ENCODE peak calls at places on chromosomes 16 and 17, in five cellular contexts. F is GM23248, O is H9, L is K562, R is HCT116. H is an unnamed sample. For H3K4me1, the result is how much of the 10 kb centered on the place peaks cover.

GRCh38 chr17:48825446-48826381 is 5.1 kb upstream of the CALCOCO2 start:
- DNase-seq in F (peak), O (no peak), R (no peak), L (peak), H (peak)

GRCh38 chr16:84478172-84478948 is 26.1 kb downstream of the MEAK7 start:
- DNase-seq in F (peak), L (no peak), O (no peak), R (no peak), H (peak)

GRCh38 chr17:39801055-39801454 is 63.1 kb downstream of the IKZF3 start:
- DNase-seq in R (no peak), F (no peak), O (no peak), L (no peak), H (no peak)

GRCh38 chr16:63361032-63361624 is 1324.9 kb upstream of the CDH8 start:
- DNase-seq in O (no peak), L (peak), F (peak), R (peak), H (peak)

GRCh38 chr16:67915831-67916723 is 15.6 kb downstream of the CTRL start:
- DNase-seq in F (no peak), L (no peak), R (no peak), O (no peak), H (no peak)

GRCh38 chr16:65572156-65572555 is 450.3 kb upstream of the CDH11 start:
- DNase-seq in F (peak), R (no peak), L (no peak), O (no peak), H (peak)

GRCh38 chr17:76630151-76630550 is 13.4 kb downstream of the ST6GALNAC1 start:
- DNase-seq in R (no peak), F (no peak), L (peak), O (peak), H (no peak)

GRCh38 chr17:70668938-70669778 is 499.8 kb downstream of the KCNJ2 start:
- DNase-seq in L (no peak), R (no peak), F (no peak), O (no peak), H (no peak)

GRCh38 chr17:82019905-82020873 is 2.5 kb downstream of the CENPX start:
- DNase-seq in R (peak), L (peak), O (peak), F (peak), H (no peak)

GRCh38 chr16:85384831-85385462 is 228.2 kb upstream of the GSE1 start:
- DNase-seq in O (no peak), R (no peak), L (no peak), F (no peak), H (peak)

GRCh38 chr16:88903267-88903666 is 36.8 kb upstream of the PABPN1L start:
- DNase-seq in L (no peak), R (no peak), O (no peak), F (no peak), H (no peak)

GRCh38 chr17:77285594-77286390 is 145.0 kb downstream of the SEC14L1 start:
- DNase-seq in O (no peak), R (no peak), F (peak), L (no peak), H (peak)

DNA sequence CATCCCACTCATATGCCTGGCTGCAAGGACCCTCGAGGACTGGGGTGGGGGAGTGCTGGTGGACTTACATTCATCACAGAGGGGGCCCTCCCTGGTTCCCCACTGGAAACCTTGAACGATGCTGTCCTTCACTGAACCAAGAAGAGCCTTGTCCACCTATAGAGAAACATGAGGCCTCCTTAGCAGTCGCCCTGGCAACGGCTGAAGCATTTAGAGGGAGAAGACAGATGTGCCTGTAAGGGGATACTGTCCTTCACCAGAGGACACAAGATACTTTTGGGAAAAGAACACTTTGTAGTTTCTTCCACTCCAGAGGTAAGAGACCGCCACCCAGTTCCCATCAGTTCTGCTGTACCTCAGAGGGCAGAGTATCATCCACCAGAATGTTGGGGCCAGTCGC is 6.5 kb downstream of the HIGD1B start:
- DNase-seq in R (no peak), O (no peak), L (no peak), F (no peak), H (no peak)
- H2AFZ ChIP-seq in R (no peak), O (no peak), L (no peak), F (no peak), H (no peak)

GRCh38 chr16:24992696-24993095 is 22.5 kb downstream of the ARHGAP17 start:
- DNase-seq in R (no peak), F (no peak), O (no peak), L (no peak), H (no peak)
- H3K4me1 ChIP-seq in R (under half), F (half or more), O (under half), L (under half), H (half or more)

DNA sequence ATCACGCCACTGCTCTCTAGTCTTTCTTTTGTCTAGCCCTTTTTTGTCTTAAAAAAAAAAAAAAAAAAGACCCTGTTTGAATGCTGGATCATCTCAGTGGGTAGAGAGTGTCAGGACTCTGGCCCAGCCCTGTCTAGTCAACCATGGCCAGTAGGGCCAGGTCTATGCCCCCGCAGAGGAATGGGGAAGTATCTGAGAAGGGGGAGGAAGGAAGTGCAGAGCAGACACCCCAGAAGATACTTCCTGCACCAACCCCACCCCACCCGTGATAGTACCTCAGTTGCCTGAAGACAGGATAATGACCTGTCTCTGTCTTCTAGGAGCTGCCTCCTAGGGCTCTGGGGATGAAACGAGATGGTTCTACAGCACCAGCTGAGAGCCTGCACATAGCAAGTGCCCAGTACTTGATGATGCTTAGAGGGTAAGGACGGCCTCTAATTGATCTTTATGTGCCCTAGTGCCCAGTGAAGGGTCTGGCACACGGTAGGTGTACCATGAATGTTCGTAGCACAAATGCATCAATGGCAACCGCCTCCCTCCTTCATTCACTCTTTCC is 55.4 kb downstream of the ABAT start:
- DNase-seq in L (no peak), F (no peak), O (no peak), R (no peak), H (no peak)
- H2AFZ ChIP-seq in L (no peak), F (no peak), O (no peak), R (no peak), H (peak)

DNA sequence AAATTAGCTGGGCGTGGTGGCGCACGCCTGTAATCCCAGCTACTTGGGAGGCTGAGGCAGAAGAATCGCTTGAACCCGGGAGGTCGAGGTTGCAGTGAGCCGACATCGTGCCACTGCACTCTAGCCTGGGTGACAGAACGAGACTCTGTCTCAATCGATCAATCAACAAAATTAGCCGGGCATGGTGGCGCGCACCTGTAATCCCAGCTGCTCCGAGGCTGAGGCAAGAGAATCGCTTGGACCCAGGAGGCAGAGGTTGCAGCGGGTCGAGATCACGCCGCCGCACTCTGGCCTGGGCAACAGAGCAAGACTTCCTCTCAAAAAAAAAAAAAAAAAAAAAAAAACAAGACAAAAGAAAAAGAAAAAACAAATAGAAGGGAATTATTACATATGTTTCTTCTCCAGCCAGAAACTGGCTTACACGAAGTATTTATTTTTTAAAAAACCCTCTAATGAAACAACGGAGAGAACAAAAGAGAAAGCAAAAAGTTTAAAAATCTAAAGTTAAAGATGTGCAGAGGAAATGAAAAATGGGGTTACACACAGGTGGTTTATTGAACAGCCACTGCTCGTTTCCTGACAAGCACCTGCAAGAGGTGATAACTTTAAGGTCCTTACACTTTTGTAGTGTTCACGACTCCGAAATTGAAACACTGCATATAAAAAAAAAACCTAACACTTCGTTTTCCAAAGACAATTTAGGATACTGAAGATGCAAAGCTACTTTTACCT is 1.4 kb downstream of the SYNRG start:
- DNase-seq in F (no peak), R (no peak), L (no peak), O (no peak), H (no peak)
- H3K4me1 ChIP-seq in F (under half), R (under half), L (under half), O (under half), H (under half)

GRCh38 chr16:46871587-46871986 is 12.6 kb upstream of the GPT2 start:
- DNase-seq in R (no peak), L (no peak), F (no peak), O (peak), H (no peak)
- H2AFZ ChIP-seq in R (no peak), L (no peak), F (no peak), O (no peak), H (no peak)